ENCODE peak calls at places on chromosomes 2 and 18, in nine cellular contexts. T is breast epithelium; E is Peyer's patch; N is NT2/D1; X is BE2C; Y is effector memory CD4-positive, alpha-beta T cell; P is left ventricle myocardium inferior; V is PC-9; A is tibial nerve. M is an unnamed sample. For H3K36me3 and H3K9me3, the result is how much of the 10 kb centered on the place peaks cover.

GRCh38 chr2:217361491-217361890 is 501.6 kb upstream of the TNP1 start:
- DNase-seq in T (no peak), E (no peak), N (no peak), X (no peak), Y (no peak), P (no peak), V (no peak), A (no peak), M (no peak)

GRCh38 chr18:48134609-48135008 is 204.2 kb upstream of the SMAD2 start:
- DNase-seq in T (no peak), E (no peak), N (no peak), X (no peak), Y (no peak), P (no peak), V (no peak), A (no peak), M (no peak)

GRCh38 chr18:7169601-7170000 is 52.0 kb upstream of the LAMA1 start:
- DNase-seq in T (no peak), E (no peak), N (no peak), X (no peak), Y (no peak), P (no peak), V (no peak), A (no peak), M (no peak)

GRCh38 chr2:219645631-219646527 is 18.4 kb downstream of the SLC4A3 start:
- DNase-seq in T (no peak), E (no peak), N (peak), X (no peak), Y (no peak), P (no peak), V (no peak), A (no peak), M (no peak)

GRCh38 chr2:46835520-46835919 is 80.1 kb downstream of the MCFD2 start:
- DNase-seq in T (no peak), E (no peak), N (no peak), X (no peak), Y (no peak), P (no peak), V (no peak), A (no peak), M (no peak)

GRCh38 chr18:5900249-5900648 is 4.9 kb upstream of the TMEM200C start:
- DNase-seq in T (no peak), E (no peak), N (no peak), X (no peak), Y (no peak), P (no peak), V (no peak), A (no peak), M (no peak)

GRCh38 chr2:99864561-99865216 is 277.7 kb downstream of the AFF3 start:
- DNase-seq in T (no peak), E (no peak), N (no peak), X (no peak), Y (no peak), P (no peak), V (no peak), A (peak), M (no peak)

GRCh38 chr18:52903858-52904257 is 563.9 kb downstream of the DCC start:
- DNase-seq in T (no peak), E (peak), N (peak), X (peak), Y (no peak), P (peak), V (no peak), A (peak), M (peak)

GRCh38 chr18:68660355-68661183 is 54.3 kb downstream of the TMX3 start:
- DNase-seq in T (no peak), E (no peak), N (peak), X (no peak), Y (no peak), P (no peak), V (no peak), A (no peak), M (no peak)

GRCh38 chr2:73939419-73939818 is 12.7 kb downstream of the DGUOK start:
- DNase-seq in T (no peak), E (no peak), N (no peak), X (no peak), Y (no peak), P (no peak), V (no peak), A (no peak), M (no peak)

GRCh38 chr2:228535396-228535795 is 353.9 kb upstream of the SPHKAP start:
- DNase-seq in T (no peak), E (no peak), N (no peak), X (no peak), Y (no peak), P (no peak), V (no peak), A (no peak), M (no peak)

GRCh38 chr2:117169036-117169765 is 645.3 kb upstream of the DDX18 start:
- DNase-seq in T (no peak), E (no peak), N (no peak), X (no peak), Y (no peak), P (no peak), V (no peak), A (no peak), M (no peak)

GRCh38 chr2:219688560-219689445 is 61.4 kb downstream of the SLC4A3 start:
- DNase-seq in T (peak), E (no peak), N (no peak), X (no peak), Y (no peak), P (no peak), V (peak), A (no peak), M (no peak)

GRCh38 chr2:210460863-210461227 is 15.7 kb downstream of the LANCL1 start:
- DNase-seq in T (no peak), E (no peak), N (no peak), X (no peak), Y (no peak), P (no peak), V (no peak), A (no peak), M (no peak)

DNA sequence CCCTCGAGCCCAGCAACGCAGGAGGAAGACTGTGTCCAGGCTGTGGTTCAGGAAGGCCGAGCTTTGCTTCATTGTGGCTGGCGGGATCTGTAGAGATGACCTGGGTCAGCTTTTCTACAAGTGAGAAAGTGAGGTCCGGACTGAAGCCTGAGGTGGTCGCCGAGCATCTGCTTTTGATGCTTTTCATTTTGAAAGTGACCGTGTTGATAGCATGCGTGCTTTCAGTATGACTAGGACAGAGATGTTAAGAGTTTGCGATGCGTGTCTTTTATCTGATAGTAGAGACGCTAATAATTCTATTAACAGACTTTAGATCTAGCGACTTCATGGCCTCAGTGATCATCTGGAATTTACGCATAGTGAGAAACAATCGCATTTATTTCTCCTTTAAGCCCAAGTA is 28.1 kb downstream of the CTDP1 start:
- DNase-seq in T (no peak), E (no peak), N (no peak), X (no peak), Y (no peak), P (no peak), V (no peak), A (no peak), M (no peak)
- H3K36me3 ChIP-seq in T (under half), E (under half), N (half or more), X (under half), Y (half or more), P (half or more), V (under half), A (under half), M (under half)

DNA sequence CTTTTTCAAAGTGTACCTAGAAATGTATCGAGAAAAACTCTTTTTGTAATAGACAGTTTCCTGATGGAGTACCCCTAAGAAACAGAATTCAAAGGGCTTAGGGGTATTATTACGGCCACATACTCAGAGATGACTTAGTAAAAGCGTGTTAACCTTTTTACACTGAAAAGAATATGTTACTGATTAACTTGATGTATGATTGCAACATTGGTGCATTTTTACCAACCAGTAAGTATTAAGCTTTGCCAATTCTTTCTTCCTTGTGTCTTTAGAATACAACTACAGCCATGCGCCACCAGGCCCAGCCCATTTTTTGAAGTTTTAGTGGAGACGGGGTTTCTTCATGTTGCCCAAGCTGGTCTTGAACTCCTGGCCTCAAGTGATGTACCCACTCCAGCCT is 1997.0 kb upstream of the LRRTM1 start:
- DNase-seq in T (no peak), E (no peak), N (no peak), X (no peak), Y (no peak), P (no peak), V (no peak), A (no peak), M (no peak)
- H3K9me3 ChIP-seq in T (under half), E (under half), N (under half), X (under half), Y (under half), P (under half), V (under half), A (under half), M (under half)

GRCh38 chr2:239190346-239190745 is 210.5 kb downstream of the HDAC4 start:
- DNase-seq in T (no peak), E (peak), N (no peak), X (no peak), Y (no peak), P (peak), V (no peak), A (no peak), M (no peak)
- H3K36me3 ChIP-seq in T (under half), E (under half), N (under half), X (under half), Y (under half), P (under half), V (under half), A (under half), M (under half)

GRCh38 chr18:8930990-8931648 is 171.4 kb upstream of the NDUFV2 start:
- DNase-seq in T (no peak), E (no peak), N (no peak), X (no peak), Y (no peak), P (no peak), V (no peak), A (no peak), M (no peak)

GRCh38 chr18:8929381-8929780 is 173.1 kb upstream of the NDUFV2 start:
- DNase-seq in T (no peak), E (no peak), N (no peak), X (no peak), Y (no peak), P (no peak), V (no peak), A (no peak), M (no peak)

GRCh38 chr18:8926464-8926863 is 176.0 kb upstream of the NDUFV2 start:
- DNase-seq in T (no peak), E (no peak), N (no peak), X (no peak), Y (no peak), P (no peak), V (no peak), A (no peak), M (no peak)
- H3K9me3 ChIP-seq in T (under half), E (under half), N (under half), X (under half), Y (under half), P (under half), V (under half), A (under half), M (under half)

DNA sequence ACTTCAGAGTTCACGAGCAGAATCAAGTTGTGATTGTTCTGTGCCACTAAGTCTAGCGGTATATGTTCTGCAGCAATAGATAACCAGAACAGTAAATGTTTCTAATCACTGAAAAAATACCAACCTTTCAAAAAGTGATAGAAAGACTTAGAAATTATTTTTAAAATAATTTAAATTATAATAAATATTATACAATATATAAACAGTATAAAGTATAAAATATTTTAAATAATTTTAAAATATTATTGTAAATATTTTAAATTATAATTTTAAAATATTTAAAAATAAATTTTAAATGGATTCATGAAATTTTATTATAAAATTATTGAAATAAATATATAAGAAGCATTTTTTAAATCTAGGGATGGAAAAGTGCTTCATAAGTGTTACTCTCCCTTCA is 126.3 kb upstream of the ID2 start:
- DNase-seq in T (no peak), E (no peak), N (no peak), X (no peak), Y (no peak), P (no peak), V (no peak), A (no peak), M (no peak)
- H3K36me3 ChIP-seq in T (under half), E (under half), N (under half), X (under half), Y (under half), P (under half), V (under half), A (under half), M (under half)

DNA sequence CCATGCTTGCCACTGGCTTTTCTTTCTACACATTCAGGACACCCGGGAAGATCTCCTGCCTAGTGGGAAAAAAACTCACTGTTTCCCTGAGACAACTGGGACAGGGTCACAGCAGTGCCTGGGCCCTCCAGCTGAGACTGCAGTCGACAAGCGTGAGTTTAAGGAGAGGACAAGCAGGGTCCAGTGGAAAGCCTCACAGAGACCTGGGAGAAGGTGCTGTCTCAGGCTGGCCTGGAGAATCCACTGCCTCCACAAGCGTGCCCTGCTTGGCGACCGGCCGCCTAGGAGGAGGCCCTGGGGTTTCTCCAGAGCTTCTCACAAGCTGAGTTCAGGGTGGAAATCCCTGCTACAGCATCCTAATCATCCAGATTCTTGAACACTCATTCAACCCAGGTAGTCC is 519.6 kb upstream of the RAB6C start:
- DNase-seq in T (no peak), E (no peak), N (no peak), X (no peak), Y (no peak), P (no peak), V (no peak), A (no peak), M (no peak)
- H3K9me3 ChIP-seq in T (under half), E (under half), N (under half), X (under half), Y (under half), P (under half), V (under half), A (under half), M (under half)

GRCh38 chr2:133812826-133813617 is 244.8 kb upstream of the NCKAP5 start:
- DNase-seq in T (no peak), E (no peak), N (no peak), X (no peak), Y (no peak), P (no peak), V (no peak), A (no peak), M (no peak)

GRCh38 chr2:133809485-133809884 is 241.2 kb upstream of the NCKAP5 start:
- DNase-seq in T (no peak), E (no peak), N (no peak), X (no peak), Y (no peak), P (no peak), V (no peak), A (no peak), M (no peak)

GRCh38 chr2:133814890-133815289 is 246.6 kb upstream of the NCKAP5 start:
- DNase-seq in T (no peak), E (no peak), N (no peak), X (no peak), Y (no peak), P (no peak), V (no peak), A (no peak), M (no peak)

GRCh38 chr2:133810559-133810958 is 242.3 kb upstream of the NCKAP5 start:
- DNase-seq in T (no peak), E (no peak), N (no peak), X (no peak), Y (no peak), P (no peak), V (no peak), A (no peak), M (no peak)

DNA sequence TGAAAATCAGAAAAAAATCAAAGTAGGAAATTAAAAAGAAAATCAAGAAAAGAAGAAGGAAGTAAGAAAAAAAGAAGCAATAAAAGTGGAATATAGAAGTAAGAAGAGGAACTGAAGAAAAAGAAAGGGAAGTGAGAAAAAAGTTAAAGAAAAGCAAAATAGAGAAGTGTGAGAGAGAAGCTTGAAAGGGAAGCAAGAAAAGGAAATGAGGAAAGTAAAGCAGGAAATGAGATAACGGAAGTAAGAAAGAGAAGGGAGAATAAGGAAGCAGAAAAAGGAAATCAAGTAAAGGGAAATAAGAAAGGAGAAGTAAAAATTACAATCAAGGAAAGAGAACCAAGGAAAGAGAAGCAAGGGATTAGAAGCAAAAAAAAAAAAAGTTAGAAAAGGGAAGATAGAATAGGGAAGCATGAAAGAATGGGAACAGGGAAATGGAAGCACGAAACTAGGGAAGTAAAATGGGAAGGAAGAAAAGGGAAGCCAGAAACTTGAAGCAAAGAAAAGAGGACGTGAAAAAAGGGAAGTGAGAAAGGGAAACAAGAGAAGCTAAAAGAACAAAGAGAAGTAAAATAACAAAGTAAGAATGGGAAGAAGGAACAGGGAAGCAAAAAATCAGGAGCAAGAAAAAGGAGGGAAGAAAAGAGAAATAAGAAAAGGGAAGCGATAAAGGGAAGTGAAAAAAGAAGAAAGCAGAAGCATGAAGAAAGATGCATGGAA is 243.3 kb upstream of the NCKAP5 start:
- DNase-seq in T (no peak), E (no peak), N (no peak), X (no peak), Y (no peak), P (no peak), V (no peak), A (no peak), M (no peak)
- H3K36me3 ChIP-seq in T (under half), E (under half), N (under half), X (under half), Y (under half), P (under half), V (under half), A (under half), M (under half)

GRCh38 chr2:42736598-42737322 is 27.2 kb downstream of the OXER1 start:
- DNase-seq in T (no peak), E (no peak), N (no peak), X (no peak), Y (no peak), P (no peak), V (no peak), A (no peak), M (no peak)

DNA sequence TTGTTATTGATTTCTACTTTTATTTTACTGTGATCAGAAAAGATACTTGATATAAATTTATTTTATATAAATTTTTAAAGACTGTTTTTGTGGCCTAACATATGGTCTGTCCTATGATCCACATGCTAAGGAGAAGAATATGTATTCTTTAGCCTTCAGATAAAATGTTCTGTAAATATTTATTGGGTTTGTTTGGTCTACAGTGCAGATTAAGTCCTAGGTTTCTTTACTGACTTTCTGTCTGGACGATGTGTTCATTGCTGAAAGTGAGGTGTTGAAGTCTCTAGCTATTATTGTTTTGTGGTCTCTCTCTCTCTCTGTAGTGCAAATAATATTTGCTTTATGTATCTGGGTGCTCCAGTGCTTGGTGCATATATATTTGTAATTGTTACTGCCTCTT is 30.1 kb downstream of the OXER1 start:
- DNase-seq in T (no peak), E (no peak), N (no peak), X (no peak), Y (no peak), P (no peak), V (no peak), A (no peak), M (no peak)
- H3K9me3 ChIP-seq in T (under half), E (under half), N (under half), X (under half), Y (under half), P (under half), V (under half), A (under half), M (under half)

DNA sequence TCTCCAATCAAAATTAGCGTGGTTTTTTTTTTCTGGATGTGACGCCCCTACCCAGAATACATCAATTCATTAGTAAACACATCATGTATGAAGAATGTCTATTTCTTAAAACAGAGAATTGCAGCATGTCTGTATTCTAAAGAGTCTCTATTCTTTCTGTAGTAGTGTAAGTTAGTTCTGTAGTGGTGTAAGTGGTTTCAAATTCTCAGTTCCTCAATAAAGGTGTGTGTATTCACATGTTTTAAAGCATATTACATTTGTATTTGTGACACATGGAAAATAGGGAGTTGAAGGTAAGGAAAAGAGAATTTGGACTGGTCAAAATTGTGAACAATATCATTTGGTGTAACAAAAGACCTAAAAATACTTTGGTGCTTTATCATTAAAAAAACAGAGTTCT is 8.0 kb upstream of the GPR75 start:
- DNase-seq in T (no peak), E (no peak), N (no peak), X (no peak), Y (no peak), P (no peak), V (no peak), A (no peak), M (no peak)
- H3K36me3 ChIP-seq in T (under half), E (under half), N (half or more), X (under half), Y (half or more), P (half or more), V (under half), A (under half), M (under half)

M was measured in testis.